ENCODE peak calls at places on chromosomes 7 and 10, in six cellular contexts. S is A549, F is RWPE1, Z is lung, O is GM12865, Q is cerebellum. B is an unnamed sample.

GRCh38 chr10:132804785-132805426 is 19.0 kb upstream of the NKX6-2 start:
- DNase-seq in Q (no peak), O (no peak), F (no peak), S (no peak), Z (no peak), B (no peak)

GRCh38 chr10:89685932-89686331 is 15.5 kb upstream of the KIF20B start:
- DNase-seq in O (no peak), Z (no peak), S (no peak), F (no peak), Q (no peak), B (no peak)

GRCh38 chr7:111083423-111083822 is 7.5 kb upstream of the LRRN3 start:
- DNase-seq in Z (no peak), S (no peak), O (peak), F (no peak), Q (no peak), B (no peak)

GRCh38 chr10:128860574-128860973 is 606.5 kb upstream of the MGMT start:
- DNase-seq in S (no peak), Q (no peak), F (no peak), O (no peak), Z (peak), B (no peak)

GRCh38 chr7:156640257-156640948 is at the start of gene RNF32:
- DNase-seq in O (peak), Z (peak), S (peak), Q (peak), F (peak), B (peak)

GRCh38 chr10:104057717-104058116 is 28.0 kb downstream of the COL17A1 start:
- DNase-seq in F (no peak), Q (no peak), S (no peak), O (no peak), Z (no peak), B (no peak)

GRCh38 chr10:30857803-30858202 is 173.9 kb downstream of the ZNF438 start:
- DNase-seq in F (no peak), Z (peak), O (no peak), Q (no peak), S (no peak), B (peak)

GRCh38 chr10:78903351-78903940 is 165.3 kb upstream of the ZMIZ1 start:
- DNase-seq in Q (no peak), O (no peak), Z (peak), S (no peak), F (no peak), B (no peak)

GRCh38 chr7:116439856-116440549 is 59.5 kb upstream of the CAV2 start:
- DNase-seq in Q (no peak), F (no peak), Z (no peak), O (no peak), S (no peak), B (no peak)

GRCh38 chr7:93574646-93575554 is at the start of gene CALCR:
- DNase-seq in Q (no peak), O (no peak), Z (no peak), F (no peak), S (peak), B (no peak)